ENCODE peak calls at places on chromosomes 1 and 21, in eight cellular contexts. Y is fibroblast of villous mesenchyme, F is foreskin fibroblast, B is fibroblast of lung, R is body of pancreas, E is heart left ventricle, U is tibial artery, Q is dorsolateral prefrontal cortex. K is an unnamed sample.

GRCh38 chr21:43622796-43623195 is 36.5 kb downstream of the HSF2BP start:
- DNase-seq in R (no peak), B (no peak), U (no peak), E (no peak), Q (no peak), Y (no peak), F (no peak), K (no peak)

GRCh38 chr1:153364181-153364580 is 6.5 kb downstream of the S100A9 start:
- DNase-seq in Q (no peak), R (no peak), E (no peak), B (no peak), Y (no peak), F (no peak), U (no peak), K (no peak)

GRCh38 chr1:178399177-178399728 is 97.5 kb downstream of the CLEC20A start:
- DNase-seq in B (no peak), E (no peak), Y (no peak), U (no peak), R (no peak), Q (no peak), F (no peak), K (no peak)

GRCh38 chr1:201713093-201713810 is 115.7 kb upstream of the IPO9 start:
- DNase-seq in Y (peak; percentile 100), E (peak; percentile 94), B (peak; percentile 99), R (peak; percentile 99), Q (peak; percentile 89), U (peak; percentile 99), F (peak; percentile 99), K (peak; percentile 99)

GRCh38 chr1:91803133-91803532 is 82.8 kb downstream of the TGFBR3 start:
- DNase-seq in U (peak; percentile 72), Y (no peak), R (no peak), F (peak; percentile 71), Q (no peak), B (no peak), E (no peak), K (no peak)

GRCh38 chr1:166977951-166978350 is 2.6 kb upstream of the ILDR2 start:
- DNase-seq in Q (no peak), B (no peak), F (no peak), Y (no peak), E (no peak), R (no peak), U (no peak), K (no peak)

GRCh38 chr1:145845144-145845513 is 301 bp upstream of the NUDT17 start:
- DNase-seq in Y (no peak), Q (no peak), R (no peak), B (no peak), E (no peak), U (no peak), F (no peak), K (no peak)

GRCh38 chr1:204041803-204042505 is 31.0 kb upstream of the SOX13 start:
- DNase-seq in E (no peak), R (peak; percentile 10), B (peak; percentile 12), U (no peak), Q (no peak), F (peak; percentile 62), Y (peak; percentile 50), K (no peak)

GRCh38 chr1:245715291-245715701 is 560.5 kb downstream of the KIF26B start:
- DNase-seq in U (no peak), Y (no peak), Q (no peak), E (no peak), B (no peak), F (no peak), R (no peak), K (no peak)

GRCh38 chr1:38041941-38042834 is 4.4 kb downstream of the POU3F1 start:
- DNase-seq in Y (no peak), R (no peak), E (no peak), Q (no peak), B (no peak), U (no peak), F (no peak), K (no peak)

GRCh38 chr1:38039386-38039933 is 7.1 kb downstream of the POU3F1 start:
- DNase-seq in B (no peak), E (no peak), Y (no peak), U (no peak), R (no peak), F (no peak), Q (no peak), K (no peak)

GRCh38 chr1:38038836-38039235 is 7.8 kb downstream of the POU3F1 start:
- DNase-seq in Q (no peak), F (peak; percentile 33), R (no peak), E (no peak), B (no peak), Y (no peak), U (no peak), K (no peak)

GRCh38 chr1:38034871-38035270 is 11.7 kb downstream of the POU3F1 start:
- DNase-seq in Y (no peak), B (no peak), U (no peak), R (no peak), E (no peak), F (no peak), Q (no peak), K (no peak)

DNA sequence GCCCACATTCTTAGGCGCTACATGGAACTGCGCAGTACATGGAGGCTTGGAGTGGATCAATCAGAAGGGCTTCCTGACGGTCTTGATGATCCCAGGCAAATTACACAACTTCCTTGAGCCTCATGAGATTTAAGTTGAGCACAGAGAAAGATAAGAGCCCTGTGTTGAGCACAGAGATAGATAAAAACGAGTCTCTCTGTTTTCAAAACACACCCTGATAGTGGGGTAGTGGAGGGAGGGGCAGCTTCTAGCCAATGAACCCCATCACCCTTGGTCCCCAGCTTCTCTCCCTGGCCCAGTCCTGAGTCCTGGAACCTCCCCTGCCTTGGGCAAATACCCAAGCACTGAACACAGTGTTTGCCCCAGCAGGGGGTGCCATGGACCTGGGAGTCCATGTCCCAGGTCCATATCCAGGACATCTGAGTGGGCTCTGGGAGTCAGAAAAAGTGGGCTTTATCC is 9.1 kb downstream of the POU3F1 start:
- DNase-seq in F (no peak), E (no peak), Y (peak; percentile 67), Q (no peak), R (no peak), B (no peak), U (no peak), K (no peak)
- TF ChIP-seq CTCF in F (no peak), E (no peak), Y (peak; percentile 43), Q (no peak), R (peak; percentile 19), B (peak; percentile 24), U (no peak), K (peak; percentile 21)

GRCh38 chr1:32427264-32427963 is 33.2 kb upstream of the BSDC1 start:
- DNase-seq in E (no peak), R (no peak), B (no peak), U (no peak), F (no peak), Y (no peak), Q (no peak), K (no peak)
- H3K4me3 ChIP-seq in E (peak overlapping the region; percentile 37), R (no peak overlapping the region), B (no peak overlapping the region), U (no peak overlapping the region), F (no peak overlapping the region), Y (no peak overlapping the region), Q (no peak overlapping the region), K (peak overlapping the region; percentile 30)

GRCh38 chr1:32828341-32828740 is 10.9 kb downstream of the S100PBP start:
- DNase-seq in R (no peak), F (peak; percentile 44), Y (peak; percentile 16), Q (no peak), E (no peak), U (no peak), B (peak; percentile 31), K (no peak)
- TF ChIP-seq CTCF in R (no peak), F (no peak), Y (no peak), Q (peak; percentile 35), E (no peak), U (peak; percentile 24), B (no peak), K (no peak)

GRCh38 chr1:94234615-94235014 is 2.8 kb downstream of the ARHGAP29 start:
- DNase-seq in Q (no peak), R (no peak), B (no peak), Y (no peak), F (no peak), U (no peak), E (no peak), K (no peak)
- H3K4me3 ChIP-seq in Q (no peak overlapping the region), R (no peak overlapping the region), B (no peak overlapping the region), Y (peak overlapping the region; percentile 68), F (peak overlapping the region; percentile 98), U (no peak overlapping the region), E (peak overlapping the region; percentile 84), K (peak overlapping the region; percentile 89)

DNA sequence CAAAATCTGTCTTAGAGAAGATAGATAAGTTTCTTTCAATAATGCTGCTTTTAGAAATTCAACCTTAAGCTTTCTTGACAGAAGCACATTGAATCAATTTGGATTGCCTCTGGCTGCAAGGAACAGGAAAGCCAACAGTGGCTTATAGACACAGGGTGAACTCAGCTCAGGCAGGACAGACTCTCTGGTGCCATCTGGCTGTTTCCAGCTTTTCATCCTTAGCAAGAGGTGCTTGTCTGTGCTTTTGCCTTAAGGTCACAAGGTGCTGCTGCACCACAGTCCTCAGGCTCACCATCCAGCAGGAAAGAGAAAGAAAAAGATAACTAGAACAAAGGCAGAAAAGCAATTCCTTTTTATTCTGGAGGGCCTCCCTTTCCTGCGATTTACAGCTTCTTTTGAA is 93.7 kb upstream of the ETS2 start:
- DNase-seq in Q (no peak), B (peak; percentile 41), R (peak; percentile 4), E (no peak), U (peak; percentile 74), Y (peak; percentile 59), F (peak; percentile 48), K (no peak)
- TF ChIP-seq CTCF in Q (no peak), B (peak; percentile 43), R (peak; percentile 15), E (peak; percentile 19), U (peak; percentile 55), Y (peak; percentile 62), F (peak; percentile 64), K (peak; percentile 63)

DNA sequence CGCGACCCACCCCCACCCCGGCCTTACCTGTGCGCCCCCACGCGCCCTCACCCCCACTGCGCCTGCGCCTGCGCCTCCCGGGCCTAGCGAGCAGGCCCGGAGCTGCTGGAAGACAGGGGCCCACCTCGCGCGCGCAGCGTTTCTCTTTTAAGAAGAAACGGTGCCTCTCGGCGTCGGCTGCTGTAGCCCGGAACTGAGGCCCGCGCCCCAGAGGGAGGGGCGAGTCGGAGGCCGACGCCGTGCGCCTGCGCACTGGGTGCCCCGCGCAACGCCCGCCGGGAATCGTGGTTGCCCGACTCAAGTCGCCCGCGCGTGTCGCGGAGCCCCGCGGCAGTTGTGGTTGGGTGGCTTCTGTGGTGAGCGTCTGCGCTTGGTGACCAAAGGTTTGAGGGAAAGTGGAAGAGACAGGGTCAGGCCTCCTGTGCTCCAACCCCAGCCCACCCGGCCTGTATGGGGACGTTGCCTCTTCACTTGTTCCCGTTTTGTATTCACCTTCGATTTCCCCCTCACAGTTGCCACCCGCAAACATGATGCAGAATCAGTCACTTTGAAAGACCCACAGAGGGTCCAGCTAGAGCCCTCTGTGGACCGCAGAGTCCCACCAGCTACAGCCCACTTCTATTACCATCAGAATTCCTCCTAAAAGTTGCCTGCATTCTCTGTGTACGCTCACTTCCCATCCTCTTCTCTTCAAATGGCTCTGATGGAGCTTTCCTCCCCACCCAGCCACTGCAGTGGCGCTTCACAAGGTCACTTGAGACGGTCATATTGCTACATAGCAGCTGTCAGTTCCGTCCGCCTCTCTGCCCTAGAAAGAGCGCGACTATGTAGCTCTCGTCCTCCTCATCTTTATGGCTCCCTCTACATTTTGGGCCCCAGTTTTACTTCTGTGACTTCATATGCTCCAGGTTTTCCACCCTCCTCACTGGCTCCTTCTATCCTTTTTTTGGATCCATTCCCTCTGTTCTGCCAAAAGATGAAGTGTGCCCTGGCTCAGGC is at the start of gene ZNF692:
- DNase-seq in U (peak; percentile 98), F (peak; percentile 99), Q (peak; percentile 96), E (peak; percentile 97), Y (peak; percentile 98), B (peak; percentile 98), R (peak; percentile 99), K (peak; percentile 75)
- H3K4me3 ChIP-seq in U (peak within 1 kb of the TSS; percentile 58), F (peak within 1 kb of the TSS; percentile 89), Q (peak within 1 kb of the TSS; percentile 60), E (peak within 1 kb of the TSS; percentile 49), Y (peak within 1 kb of the TSS; percentile 84), B (peak within 1 kb of the TSS; percentile 55), R (peak within 1 kb of the TSS; percentile 2), K (peak within 1 kb of the TSS; percentile 78)